ENCODE peak calls at places on chromosomes 6 and 20, in five cellular contexts. One of them, this sample, is unnamed.

GRCh38 chr20:57851025-57851682 is 141.3 kb upstream of the PMEPA1 start:
- DNase-seq in activated B cell treated with CpG ODN at 0.5 μM for 24 hours: no peak
- DNase-seq in spleen: no peak
- DNase-seq in mesothelial cell of epicardium: peak; percentile 22
- DNase-seq in CD4-positive, alpha-beta T cell: no peak
- DNase-seq in this sample: no peak

GRCh38 chr6:87391334-87391733 is 16.4 kb upstream of the CFAP206 start:
- DNase-seq in CD4-positive, alpha-beta T cell: no peak
- DNase-seq in spleen: no peak
- DNase-seq in mesothelial cell of epicardium: no peak
- DNase-seq in activated B cell treated with CpG ODN at 0.5 μM for 24 hours: no peak
- DNase-seq in this sample: no peak

GRCh38 chr6:143759666-143760065 is 81.9 kb downstream of the PHACTR2 start:
- DNase-seq in mesothelial cell of epicardium: no peak
- DNase-seq in spleen: no peak
- DNase-seq in activated B cell treated with CpG ODN at 0.5 μM for 24 hours: no peak
- DNase-seq in CD4-positive, alpha-beta T cell: no peak
- DNase-seq in this sample: no peak

GRCh38 chr6:11648436-11648775 is 110.9 kb downstream of the TMEM170B start:
- DNase-seq in activated B cell treated with CpG ODN at 0.5 μM for 24 hours: no peak
- DNase-seq in CD4-positive, alpha-beta T cell: no peak
- DNase-seq in spleen: no peak
- DNase-seq in mesothelial cell of epicardium: no peak
- DNase-seq in this sample: no peak

GRCh38 chr6:16947461-16948159 is 154.2 kb upstream of the STMND1 start:
- DNase-seq in mesothelial cell of epicardium: no peak
- DNase-seq in activated B cell treated with CpG ODN at 0.5 μM for 24 hours: no peak
- DNase-seq in spleen: no peak
- DNase-seq in CD4-positive, alpha-beta T cell: no peak
- DNase-seq in this sample: no peak

GRCh38 chr6:133689863-133690262 is 199.1 kb upstream of the TCF21 start:
- DNase-seq in CD4-positive, alpha-beta T cell: no peak
- DNase-seq in spleen: no peak
- DNase-seq in activated B cell treated with CpG ODN at 0.5 μM for 24 hours: no peak
- DNase-seq in mesothelial cell of epicardium: no peak
- DNase-seq in this sample: no peak

GRCh38 chr6:3750324-3751018 is 1.0 kb downstream of the PXDC1 start:
- DNase-seq in activated B cell treated with CpG ODN at 0.5 μM for 24 hours: peak; percentile 46
- DNase-seq in CD4-positive, alpha-beta T cell: no peak
- DNase-seq in spleen: peak; percentile 92
- DNase-seq in mesothelial cell of epicardium: peak; percentile 64
- DNase-seq in this sample: no peak

GRCh38 chr6:117441824-117442264 is 16.1 kb upstream of the ROS1 start:
- DNase-seq in mesothelial cell of epicardium: no peak
- DNase-seq in spleen: no peak
- DNase-seq in CD4-positive, alpha-beta T cell: no peak
- DNase-seq in activated B cell treated with CpG ODN at 0.5 μM for 24 hours: no peak
- DNase-seq in this sample: no peak

GRCh38 chr20:49696594-49696993 is 17.1 kb downstream of the B4GALT5 start:
- DNase-seq in CD4-positive, alpha-beta T cell: no peak
- DNase-seq in spleen: no peak
- DNase-seq in activated B cell treated with CpG ODN at 0.5 μM for 24 hours: no peak
- DNase-seq in mesothelial cell of epicardium: no peak
- DNase-seq in this sample: no peak

GRCh38 chr6:134187154-134187553 is 130.8 kb downstream of the SGK1 start:
- DNase-seq in activated B cell treated with CpG ODN at 0.5 μM for 24 hours: no peak
- DNase-seq in mesothelial cell of epicardium: no peak
- DNase-seq in CD4-positive, alpha-beta T cell: no peak
- DNase-seq in spleen: no peak
- DNase-seq in this sample: no peak

GRCh38 chr6:31920803-31921202 is 6.7 kb upstream of the C2 start:
- DNase-seq in CD4-positive, alpha-beta T cell: no peak
- DNase-seq in spleen: no peak
- DNase-seq in mesothelial cell of epicardium: no peak
- DNase-seq in activated B cell treated with CpG ODN at 0.5 μM for 24 hours: no peak
- DNase-seq in this sample: no peak

GRCh38 chr6:71289039-71289801 is 609 bp downstream of the OGFRL1 start:
- DNase-seq in mesothelial cell of epicardium: peak; percentile 54
- DNase-seq in spleen: peak; percentile 94
- DNase-seq in activated B cell treated with CpG ODN at 0.5 μM for 24 hours: no peak
- DNase-seq in CD4-positive, alpha-beta T cell: no peak
- DNase-seq in this sample: peak; percentile 28

GRCh38 chr20:3330046-3330741 is 77.3 kb downstream of the DNAAF9 start:
- DNase-seq in spleen: no peak
- DNase-seq in mesothelial cell of epicardium: no peak
- DNase-seq in CD4-positive, alpha-beta T cell: no peak
- DNase-seq in activated B cell treated with CpG ODN at 0.5 μM for 24 hours: no peak
- DNase-seq in this sample: no peak

GRCh38 chr20:56893206-56893605 is 264.1 kb downstream of the TFAP2C start:
- DNase-seq in spleen: no peak
- DNase-seq in mesothelial cell of epicardium: no peak
- DNase-seq in activated B cell treated with CpG ODN at 0.5 μM for 24 hours: no peak
- DNase-seq in CD4-positive, alpha-beta T cell: no peak
- DNase-seq in this sample: no peak

GRCh38 chr6:88867841-88868558 is 95.4 kb downstream of the RNGTT start:
- DNase-seq in mesothelial cell of epicardium: no peak
- DNase-seq in activated B cell treated with CpG ODN at 0.5 μM for 24 hours: no peak
- DNase-seq in spleen: no peak
- DNase-seq in CD4-positive, alpha-beta T cell: no peak
- DNase-seq in this sample: no peak

DNA sequence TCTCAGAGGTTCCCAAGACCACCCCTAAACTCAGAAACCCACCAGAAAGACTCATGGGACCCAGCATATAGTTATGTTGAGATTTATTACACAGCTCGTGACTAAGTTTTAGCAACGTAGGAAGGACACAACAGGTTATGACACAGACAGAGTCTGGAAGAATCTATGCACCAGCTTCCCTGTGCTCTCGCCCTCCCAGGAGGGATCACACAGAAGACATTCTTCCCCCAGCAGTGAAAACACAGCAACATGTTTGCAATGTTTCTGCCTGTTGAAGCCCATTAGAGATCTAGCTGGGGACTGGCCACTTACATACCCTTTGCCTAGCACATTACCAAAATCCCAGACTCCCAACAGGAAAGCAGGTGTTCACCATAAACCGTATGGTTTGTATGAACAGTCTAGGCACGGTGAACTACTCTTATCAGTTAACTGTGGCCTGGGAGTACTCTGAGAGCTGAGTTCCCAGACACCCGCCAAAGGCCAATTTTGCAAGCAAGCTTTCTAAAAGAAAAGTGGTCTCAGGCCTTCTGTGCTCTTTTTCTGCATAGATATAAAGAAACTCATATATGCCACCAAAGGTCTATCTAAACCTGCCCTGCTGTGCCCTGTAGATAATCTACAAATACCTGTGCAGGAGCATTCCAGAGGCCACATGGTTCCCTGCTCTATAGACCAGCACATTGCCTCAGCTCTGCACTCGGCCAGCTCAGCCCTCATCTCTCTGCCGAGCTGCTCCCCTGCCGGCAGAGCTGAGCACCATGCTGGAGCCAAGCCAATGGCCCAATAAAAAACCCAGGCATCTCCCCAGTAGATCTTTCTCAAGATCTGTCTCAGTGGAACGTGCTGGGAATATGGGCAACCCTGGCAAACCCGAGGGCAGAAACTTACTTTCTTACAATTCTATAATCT is 69.6 kb upstream of the SMIM28 start:
- DNase-seq in spleen: no peak
- DNase-seq in activated B cell treated with CpG ODN at 0.5 μM for 24 hours: no peak
- DNase-seq in mesothelial cell of epicardium: peak; percentile 53
- DNase-seq in CD4-positive, alpha-beta T cell: no peak
- DNase-seq in this sample: no peak
- TF ChIP-seq CTCF in spleen: no peak
- TF ChIP-seq CTCF in activated B cell treated with CpG ODN at 0.5 μM for 24 hours: no peak
- TF ChIP-seq CTCF in mesothelial cell of epicardium: no peak
- TF ChIP-seq CTCF in CD4-positive, alpha-beta T cell: no peak
- TF ChIP-seq CTCF in this sample: no peak

GRCh38 chr6:166850677-166851076 is 105.7 kb downstream of the RNASET2 start:
- DNase-seq in mesothelial cell of epicardium: no peak
- DNase-seq in spleen: no peak
- DNase-seq in CD4-positive, alpha-beta T cell: no peak
- DNase-seq in activated B cell treated with CpG ODN at 0.5 μM for 24 hours: no peak
- DNase-seq in this sample: no peak

GRCh38 chr6:166853371-166854325 is 102.7 kb downstream of the RNASET2 start:
- DNase-seq in spleen: no peak
- DNase-seq in CD4-positive, alpha-beta T cell: no peak
- DNase-seq in activated B cell treated with CpG ODN at 0.5 μM for 24 hours: no peak
- DNase-seq in mesothelial cell of epicardium: no peak
- DNase-seq in this sample: no peak

GRCh38 chr6:166851426-166851825 is 104.9 kb downstream of the RNASET2 start:
- DNase-seq in CD4-positive, alpha-beta T cell: no peak
- DNase-seq in activated B cell treated with CpG ODN at 0.5 μM for 24 hours: no peak
- DNase-seq in mesothelial cell of epicardium: no peak
- DNase-seq in spleen: no peak
- DNase-seq in this sample: no peak

GRCh38 chr6:166849762-166850181 is 106.6 kb downstream of the RNASET2 start:
- DNase-seq in activated B cell treated with CpG ODN at 0.5 μM for 24 hours: peak; percentile 46
- DNase-seq in CD4-positive, alpha-beta T cell: no peak
- DNase-seq in spleen: no peak
- DNase-seq in mesothelial cell of epicardium: no peak
- DNase-seq in this sample: no peak

GRCh38 chr6:166852484-166852975 is 103.8 kb downstream of the RNASET2 start:
- DNase-seq in mesothelial cell of epicardium: no peak
- DNase-seq in activated B cell treated with CpG ODN at 0.5 μM for 24 hours: no peak
- DNase-seq in CD4-positive, alpha-beta T cell: no peak
- DNase-seq in spleen: no peak
- DNase-seq in this sample: no peak
- TF ChIP-seq CTCF in mesothelial cell of epicardium: no peak
- TF ChIP-seq CTCF in activated B cell treated with CpG ODN at 0.5 μM for 24 hours: no peak
- TF ChIP-seq CTCF in CD4-positive, alpha-beta T cell: no peak
- TF ChIP-seq CTCF in spleen: no peak
- TF ChIP-seq CTCF in this sample: no peak

DNA sequence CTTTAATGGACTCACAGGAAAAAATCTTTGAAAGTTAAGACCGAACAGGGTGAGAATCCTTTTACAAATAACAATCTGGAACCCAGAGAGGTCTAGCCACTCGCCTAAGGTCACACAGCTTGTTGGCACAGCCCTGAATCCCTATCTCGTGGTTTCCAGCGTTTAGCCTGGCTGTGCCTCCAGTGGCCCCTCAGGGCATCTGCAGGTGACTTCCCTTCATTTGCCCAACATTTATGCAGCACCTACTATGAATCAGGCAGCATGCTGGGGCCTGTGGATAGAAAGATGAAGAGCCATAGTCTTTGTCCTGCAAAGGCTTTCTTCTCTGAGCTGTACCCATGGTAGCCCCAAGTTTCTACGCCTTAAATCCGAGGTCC is 2.6 kb upstream of the NR2E1 start:
- DNase-seq in activated B cell treated with CpG ODN at 0.5 μM for 24 hours: no peak
- DNase-seq in mesothelial cell of epicardium: no peak
- DNase-seq in CD4-positive, alpha-beta T cell: no peak
- DNase-seq in spleen: no peak
- DNase-seq in this sample: no peak
- TF ChIP-seq CTCF in activated B cell treated with CpG ODN at 0.5 μM for 24 hours: no peak
- TF ChIP-seq CTCF in mesothelial cell of epicardium: no peak
- TF ChIP-seq CTCF in CD4-positive, alpha-beta T cell: no peak
- TF ChIP-seq CTCF in spleen: no peak
- TF ChIP-seq CTCF in this sample: no peak

DNA sequence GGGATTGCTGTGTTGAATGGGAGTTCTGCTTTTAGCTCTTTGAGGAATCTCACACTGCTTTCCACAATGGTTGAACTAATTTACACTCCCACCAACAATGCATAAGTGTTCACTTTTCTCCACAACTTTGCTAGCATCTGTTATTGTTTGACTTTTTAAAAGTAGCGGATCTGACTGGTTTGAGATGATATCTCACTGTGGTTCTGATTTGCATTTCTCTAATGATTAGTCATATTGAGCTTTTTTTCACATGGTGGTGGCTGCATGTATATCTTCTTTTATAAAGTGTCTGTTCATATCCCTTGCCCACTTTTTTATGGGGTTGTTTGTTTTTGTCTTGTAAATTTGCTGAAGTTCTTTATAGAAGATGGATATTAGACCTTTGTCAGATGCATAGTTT is 588.3 kb upstream of the ADGRB3 start:
- DNase-seq in CD4-positive, alpha-beta T cell: no peak
- DNase-seq in spleen: no peak
- DNase-seq in mesothelial cell of epicardium: no peak
- DNase-seq in activated B cell treated with CpG ODN at 0.5 μM for 24 hours: no peak
- DNase-seq in this sample: no peak
- TF ChIP-seq CTCF in CD4-positive, alpha-beta T cell: no peak
- TF ChIP-seq CTCF in spleen: no peak
- TF ChIP-seq CTCF in mesothelial cell of epicardium: no peak
- TF ChIP-seq CTCF in activated B cell treated with CpG ODN at 0.5 μM for 24 hours: no peak
- TF ChIP-seq CTCF in this sample: no peak

GRCh38 chr6:169121013-169121412 is 132.6 kb downstream of the THBS2 start:
- DNase-seq in mesothelial cell of epicardium: no peak
- DNase-seq in spleen: no peak
- DNase-seq in activated B cell treated with CpG ODN at 0.5 μM for 24 hours: no peak
- DNase-seq in CD4-positive, alpha-beta T cell: no peak
- DNase-seq in this sample: no peak
- TF ChIP-seq CTCF in mesothelial cell of epicardium: no peak
- TF ChIP-seq CTCF in spleen: no peak
- TF ChIP-seq CTCF in activated B cell treated with CpG ODN at 0.5 μM for 24 hours: no peak
- TF ChIP-seq CTCF in CD4-positive, alpha-beta T cell: no peak
- TF ChIP-seq CTCF in this sample: no peak

GRCh38 chr20:62303049-62303326 is 191 bp downstream of the ADRM1 start:
- DNase-seq in mesothelial cell of epicardium: no peak
- DNase-seq in spleen: no peak
- DNase-seq in CD4-positive, alpha-beta T cell: no peak
- DNase-seq in activated B cell treated with CpG ODN at 0.5 μM for 24 hours: no peak
- DNase-seq in this sample: no peak

GRCh38 chr20:62301111-62301668 is 1.6 kb upstream of the ADRM1 start:
- DNase-seq in CD4-positive, alpha-beta T cell: no peak
- DNase-seq in spleen: no peak
- DNase-seq in activated B cell treated with CpG ODN at 0.5 μM for 24 hours: no peak
- DNase-seq in mesothelial cell of epicardium: no peak
- DNase-seq in this sample: no peak

GRCh38 chr20:62302341-62303048 is at the start of gene ADRM1:
- DNase-seq in CD4-positive, alpha-beta T cell: peak; percentile 94
- DNase-seq in activated B cell treated with CpG ODN at 0.5 μM for 24 hours: peak; percentile 99
- DNase-seq in spleen: peak; percentile 98
- DNase-seq in mesothelial cell of epicardium: peak; percentile 99
- DNase-seq in this sample: peak; percentile 98

GRCh38 chr20:62300319-62300718 is 2.5 kb upstream of the ADRM1 start:
- DNase-seq in activated B cell treated with CpG ODN at 0.5 μM for 24 hours: no peak
- DNase-seq in CD4-positive, alpha-beta T cell: no peak
- DNase-seq in spleen: no peak
- DNase-seq in mesothelial cell of epicardium: no peak
- DNase-seq in this sample: no peak

GRCh38 chr20:62301773-62302340 is 940 bp upstream of the ADRM1 start:
- DNase-seq in spleen: peak; percentile 97
- DNase-seq in mesothelial cell of epicardium: peak; percentile 79
- DNase-seq in activated B cell treated with CpG ODN at 0.5 μM for 24 hours: peak; percentile 78
- DNase-seq in CD4-positive, alpha-beta T cell: peak; percentile 82
- DNase-seq in this sample: peak; percentile 81
- TF ChIP-seq CTCF in spleen: peak; percentile 93
- TF ChIP-seq CTCF in mesothelial cell of epicardium: no peak
- TF ChIP-seq CTCF in activated B cell treated with CpG ODN at 0.5 μM for 24 hours: no peak
- TF ChIP-seq CTCF in CD4-positive, alpha-beta T cell: peak; percentile 77
- TF ChIP-seq CTCF in this sample: peak; percentile 71

This sample was measured in natural killer cell.